ENCODE peak calls at places on chromosomes 6 and 20, in four cellular contexts. Q is Peyer's patch, Y is spleen, E is cardiac muscle cell. S is an unnamed sample.
A peak's percentile ranks its signal among the peaks of the same experiment; 100 is the strongest.

GRCh38 chr20:45322952-45323383 is 14.9 kb upstream of the MATN4 start:
- DNase-seq in Q (peak; percentile 62), Y (no peak), E (peak; percentile 58), S (no peak)

GRCh38 chr6:85364354-85364753 is 85.5 kb upstream of the NT5E start:
- DNase-seq in Q (no peak), Y (no peak), E (no peak), S (no peak)

GRCh38 chr6:16523550-16524379 is 237.5 kb downstream of the ATXN1 start:
- DNase-seq in Q (no peak), Y (no peak), E (no peak), S (no peak)

GRCh38 chr20:25281541-25281991 is 33.7 kb downstream of the PYGB start:
- DNase-seq in Q (peak; percentile 93), Y (peak; percentile 86), E (no peak), S (peak; percentile 15)

GRCh38 chr20:39338977-39339376 is 376.8 kb downstream of the DHX35 start:
- DNase-seq in Q (peak; percentile 41), Y (no peak), E (no peak), S (no peak)

GRCh38 chr6:8437813-8438212 is 2.5 kb upstream of the SLC35B3 start:
- DNase-seq in Q (no peak), Y (no peak), E (peak; percentile 31), S (no peak)

GRCh38 chr6:106574729-106575458 is 54.4 kb downstream of the RTN4IP1 start:
- DNase-seq in Q (no peak), Y (no peak), E (no peak), S (no peak)

GRCh38 chr6:33905081-33905609 is 101.3 kb upstream of the MLN start:
- DNase-seq in Q (peak; percentile 52), Y (peak; percentile 78), E (no peak), S (no peak)

GRCh38 chr6:127510876-127511275 is 8.3 kb downstream of the MTCL3 start:
- DNase-seq in Q (no peak), Y (no peak), E (no peak), S (no peak)

GRCh38 chr20:47929368-47930115 is 144.3 kb upstream of the SULF2 start:
- DNase-seq in Q (no peak), Y (no peak), E (peak; percentile 30), S (no peak)

GRCh38 chr20:63567382-63568169 is 6.5 kb downstream of the HELZ2 start:
- DNase-seq in Q (peak; percentile 75), Y (peak; percentile 94), E (no peak), S (no peak)

GRCh38 chr20:43590036-43590391 is 723 bp upstream of the IFT52 start:
- DNase-seq in Q (peak; percentile 29), Y (no peak), E (peak; percentile 34), S (no peak)

GRCh38 chr20:52047811-52048302 is 143.7 kb downstream of the ZFP64 start:
- DNase-seq in Q (no peak), Y (no peak), E (no peak), S (no peak)

GRCh38 chr6:16043171-16044142 is 85.4 kb upstream of the MYLIP start:
- DNase-seq in Q (no peak), Y (no peak), E (no peak), S (no peak)

GRCh38 chr20:19814241-19814640 is 56.2 kb downstream of the RIN2 start:
- DNase-seq in Q (no peak), Y (no peak), E (no peak), S (no peak)

GRCh38 chr6:99613705-99614429 is 7.2 kb downstream of the PRDM13 start:
- DNase-seq in Q (no peak), Y (no peak), E (peak; percentile 47), S (peak; percentile 72)

GRCh38 chr6:37565267-37566208 is 65.8 kb upstream of the CCDC167 start:
- DNase-seq in Q (no peak), Y (no peak), E (peak; percentile 85), S (peak; percentile 97)

GRCh38 chr6:126140015-126140414 is 153.7 kb downstream of the TRMT11 start:
- DNase-seq in Q (no peak), Y (no peak), E (no peak), S (no peak)

GRCh38 chr20:58133020-58133419 is 95.4 kb downstream of the ANKRD60 start:
- DNase-seq in Q (no peak), Y (no peak), E (no peak), S (no peak)

GRCh38 chr6:134892362-134892761 is 57.5 kb downstream of the ALDH8A1 start:
- DNase-seq in Q (no peak), Y (no peak), E (no peak), S (no peak)

GRCh38 chr20:64244281-64244805 is 11.2 kb upstream of the PCMTD2 start:
- DNase-seq in Q (no peak), Y (peak; percentile 55), E (no peak), S (no peak)

GRCh38 chr6:54758340-54758739 is 88.2 kb upstream of the FAM83B start:
- DNase-seq in Q (no peak), Y (no peak), E (no peak), S (no peak)

GRCh38 chr6:4510317-4510716 is 265.9 kb upstream of the CDYL start:
- DNase-seq in Q (no peak), Y (no peak), E (no peak), S (no peak)

GRCh38 chr6:14621518-14621917 is 503.9 kb downstream of the CD83 start:
- DNase-seq in Q (no peak), Y (no peak), E (no peak), S (no peak)

GRCh38 chr6:53524455-53524815 is 20.5 kb downstream of the GCLC start:
- DNase-seq in Q (no peak), Y (no peak), E (no peak), S (no peak)

GRCh38 chr20:21076073-21076472 is 30.1 kb downstream of the LINC00237 start:
- DNase-seq in Q (no peak), Y (no peak), E (no peak), S (no peak)

GRCh38 chr20:6184086-6184485 is 61.3 kb upstream of the FERMT1 start:
- DNase-seq in Q (no peak), Y (no peak), E (no peak), S (no peak)

GRCh38 chr6:5205877-5206840 is 54.6 kb downstream of the LYRM4 start:
- DNase-seq in Q (no peak), Y (no peak), E (peak; percentile 46), S (no peak)

GRCh38 chr6:44022296-44022661 is 105.0 kb downstream of the MRPL14 start:
- DNase-seq in Q (no peak), Y (no peak), E (no peak), S (no peak)

GRCh38 chr6:75493400-75494064 is at the start of gene FILIP1:
- DNase-seq in Q (no peak), Y (no peak), E (peak; percentile 97), S (no peak)

GRCh38 chr6:110664933-110665332 is 150.3 kb downstream of the CDK19 start:
- DNase-seq in Q (no peak), Y (no peak), E (no peak), S (no peak)

GRCh38 chr6:25452027-25452426 is 172.9 kb downstream of the CARMIL1 start:
- DNase-seq in Q (no peak), Y (no peak), E (no peak), S (no peak)

GRCh38 chr6:149112976-149113375 is 204.5 kb upstream of the TAB2 start:
- DNase-seq in Q (no peak), Y (no peak), E (no peak), S (no peak)

GRCh38 chr6:22149501-22150490 is 147.0 kb downstream of the PRL start:
- DNase-seq in Q (no peak), Y (no peak), E (peak; percentile 34), S (no peak)

GRCh38 chr6:73452107-73452461 is at the start of gene CGAS:
- DNase-seq in Q (peak; percentile 75), Y (peak; percentile 96), E (peak; percentile 6), S (peak; percentile 18)

GRCh38 chr20:17823382-17824144 is 123.8 kb downstream of the BANF2 start:
- DNase-seq in Q (no peak), Y (no peak), E (no peak), S (no peak)

GRCh38 chr6:86969573-86969972 is 32.2 kb downstream of the HTR1E start:
- DNase-seq in Q (no peak), Y (no peak), E (no peak), S (no peak)

GRCh38 chr20:8635048-8635572 is 433.8 kb upstream of the PLCB4 start:
- DNase-seq in Q (no peak), Y (no peak), E (no peak), S (no peak)
- TF ChIP-seq CTCF in Q (no peak), Y (no peak), E (no peak), S (no peak)

GRCh38 chr6:139657121-139657520 is 282.7 kb upstream of the CITED2 start:
- DNase-seq in Q (no peak), Y (no peak), E (no peak), S (no peak)

GRCh38 chr6:139659196-139659595 is 284.7 kb upstream of the CITED2 start:
- DNase-seq in Q (no peak), Y (no peak), E (no peak), S (no peak)

GRCh38 chr6:139663996-139664395 is 289.5 kb upstream of the CITED2 start:
- DNase-seq in Q (no peak), Y (no peak), E (no peak), S (no peak)

GRCh38 chr6:139655783-139656705 is 281.6 kb upstream of the CITED2 start:
- DNase-seq in Q (no peak), Y (no peak), E (no peak), S (no peak)

DNA sequence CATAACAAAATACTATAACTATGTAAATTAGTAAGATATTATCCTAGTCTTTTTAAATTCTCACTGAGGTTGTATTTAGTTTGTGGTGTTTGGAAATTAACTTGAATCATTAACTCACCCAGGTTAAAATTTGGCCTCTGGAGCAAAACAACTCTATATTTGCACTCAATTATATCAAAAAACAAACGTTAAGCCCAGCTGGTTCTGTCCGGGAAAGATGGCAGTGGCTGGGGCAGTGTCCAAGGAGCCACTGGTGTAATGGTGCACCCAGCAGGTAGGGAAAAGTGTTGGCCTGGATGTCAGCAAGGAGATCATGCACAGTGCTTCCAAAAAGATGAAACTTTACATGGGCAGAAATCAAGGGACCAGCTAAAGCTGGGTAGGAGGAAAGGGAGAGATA is 285.3 kb upstream of the CITED2 start:
- DNase-seq in Q (no peak), Y (no peak), E (no peak), S (no peak)
- TF ChIP-seq CTCF in Q (no peak), Y (no peak), E (no peak), S (no peak)

GRCh38 chr20:36950432-36951197 is 893 bp downstream of the SAMHD1 start:
- DNase-seq in Q (peak; percentile 43), Y (no peak), E (no peak), S (peak; percentile 17)
- TF ChIP-seq CTCF in Q (no peak), Y (no peak), E (no peak), S (no peak)

DNA sequence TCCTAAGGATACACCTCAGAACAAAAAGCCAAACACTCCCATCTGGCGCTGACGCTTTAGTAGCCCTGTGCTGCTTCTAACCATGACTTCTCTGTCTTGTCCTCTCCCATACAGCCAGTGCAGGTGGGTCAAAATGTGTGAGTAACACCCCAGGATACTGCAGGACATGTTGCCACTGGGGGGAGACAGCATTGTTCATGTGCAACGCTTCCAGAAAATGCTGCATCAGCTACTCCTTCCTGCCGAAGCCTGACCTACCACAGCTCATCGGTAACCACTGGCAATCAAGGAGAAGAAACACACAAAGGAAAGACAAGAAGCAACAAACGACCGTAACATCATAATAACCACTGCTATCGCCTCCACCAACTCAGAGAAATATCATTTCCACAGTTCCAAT is 1.4 kb downstream of the DEFB132 start:
- DNase-seq in Q (peak; percentile 20), Y (no peak), E (no peak), S (no peak)
- TF ChIP-seq CTCF in Q (no peak), Y (peak; percentile 11), E (peak; percentile 34), S (no peak)

S was measured in glutamatergic neuron.